ENCODE peak calls at places on chromosomes 6 and 20, in six cellular contexts. One of them, this sample, is unnamed.

GRCh38 chr6:93474733-93475179 is 55.4 kb upstream of the EPHA7 start:
- DNase-seq in fibroblast of lung: no peak
- DNase-seq in BE2C: no peak
- DNase-seq in left ventricle myocardium inferior: no peak
- DNase-seq in HepG2: peak; percentile 35
- DNase-seq in endothelial cell of umbilical vein: no peak
- DNase-seq in this sample: no peak

GRCh38 chr6:82040405-82041221 is 206.9 kb downstream of the IBTK start:
- DNase-seq in fibroblast of lung: peak; percentile 67
- DNase-seq in BE2C: peak; percentile 50
- DNase-seq in left ventricle myocardium inferior: no peak
- DNase-seq in HepG2: peak; percentile 46
- DNase-seq in endothelial cell of umbilical vein: peak; percentile 72
- DNase-seq in this sample: peak; percentile 49

GRCh38 chr20:23652926-23653325 is 15.2 kb upstream of the CST3 start:
- DNase-seq in fibroblast of lung: no peak
- DNase-seq in BE2C: no peak
- DNase-seq in left ventricle myocardium inferior: no peak
- DNase-seq in HepG2: no peak
- DNase-seq in endothelial cell of umbilical vein: no peak
- DNase-seq in this sample: no peak

GRCh38 chr6:26575494-26575939 is 21.2 kb upstream of the ABT1 start:
- DNase-seq in fibroblast of lung: no peak
- DNase-seq in BE2C: peak; percentile 64
- DNase-seq in left ventricle myocardium inferior: no peak
- DNase-seq in HepG2: no peak
- DNase-seq in endothelial cell of umbilical vein: peak; percentile 9
- DNase-seq in this sample: peak; percentile 46

GRCh38 chr6:33962673-33963072 is 158.9 kb upstream of the MLN start:
- DNase-seq in fibroblast of lung: no peak
- DNase-seq in BE2C: no peak
- DNase-seq in left ventricle myocardium inferior: no peak
- DNase-seq in HepG2: no peak
- DNase-seq in endothelial cell of umbilical vein: no peak
- DNase-seq in this sample: no peak

GRCh38 chr20:13243826-13244376 is 22.8 kb downstream of the ISM1 start:
- DNase-seq in fibroblast of lung: no peak
- DNase-seq in BE2C: no peak
- DNase-seq in left ventricle myocardium inferior: no peak
- DNase-seq in HepG2: peak; percentile 100
- DNase-seq in endothelial cell of umbilical vein: no peak
- DNase-seq in this sample: peak; percentile 90

GRCh38 chr20:59124326-59125029 is 39.1 kb upstream of the ZNF831 start:
- DNase-seq in fibroblast of lung: no peak
- DNase-seq in BE2C: no peak
- DNase-seq in left ventricle myocardium inferior: no peak
- DNase-seq in HepG2: no peak
- DNase-seq in endothelial cell of umbilical vein: no peak
- DNase-seq in this sample: no peak

GRCh38 chr20:22394583-22394982 is 189.8 kb downstream of the FOXA2 start:
- DNase-seq in fibroblast of lung: no peak
- DNase-seq in BE2C: no peak
- DNase-seq in left ventricle myocardium inferior: no peak
- DNase-seq in HepG2: no peak
- DNase-seq in endothelial cell of umbilical vein: no peak
- DNase-seq in this sample: no peak

GRCh38 chr20:6533828-6534388 is 233.6 kb upstream of the BMP2 start:
- DNase-seq in fibroblast of lung: peak; percentile 91
- DNase-seq in BE2C: no peak
- DNase-seq in left ventricle myocardium inferior: no peak
- DNase-seq in HepG2: no peak
- DNase-seq in endothelial cell of umbilical vein: no peak
- DNase-seq in this sample: peak; percentile 25

GRCh38 chr6:164021589-164022290 is 607.2 kb downstream of the QKI start:
- DNase-seq in fibroblast of lung: no peak
- DNase-seq in BE2C: no peak
- DNase-seq in left ventricle myocardium inferior: no peak
- DNase-seq in HepG2: no peak
- DNase-seq in endothelial cell of umbilical vein: no peak
- DNase-seq in this sample: no peak

GRCh38 chr6:165689699-165690098 is 26.7 kb upstream of the PDE10A start:
- DNase-seq in fibroblast of lung: no peak
- DNase-seq in BE2C: no peak
- DNase-seq in left ventricle myocardium inferior: no peak
- DNase-seq in HepG2: no peak
- DNase-seq in endothelial cell of umbilical vein: no peak
- DNase-seq in this sample: no peak

GRCh38 chr20:35568645-35569044 is 26.8 kb downstream of the ERGIC3 start:
- DNase-seq in fibroblast of lung: no peak
- DNase-seq in BE2C: no peak
- DNase-seq in left ventricle myocardium inferior: no peak
- DNase-seq in HepG2: peak; percentile 78
- DNase-seq in endothelial cell of umbilical vein: no peak
- DNase-seq in this sample: peak; percentile 20

GRCh38 chr20:52965380-52965779 is 6.8 kb upstream of the TSHZ2 start:
- DNase-seq in fibroblast of lung: no peak
- DNase-seq in BE2C: no peak
- DNase-seq in left ventricle myocardium inferior: no peak
- DNase-seq in HepG2: no peak
- DNase-seq in endothelial cell of umbilical vein: no peak
- DNase-seq in this sample: no peak

GRCh38 chr6:152401978-152402377 is 235.2 kb downstream of the SYNE1 start:
- DNase-seq in fibroblast of lung: no peak
- DNase-seq in BE2C: no peak
- DNase-seq in left ventricle myocardium inferior: no peak
- DNase-seq in HepG2: no peak
- DNase-seq in endothelial cell of umbilical vein: peak; percentile 8
- DNase-seq in this sample: peak; percentile 85

GRCh38 chr6:27275025-27275956 is 27.8 kb downstream of the PRSS16 start:
- DNase-seq in fibroblast of lung: no peak
- DNase-seq in BE2C: no peak
- DNase-seq in left ventricle myocardium inferior: no peak
- DNase-seq in HepG2: no peak
- DNase-seq in endothelial cell of umbilical vein: no peak
- DNase-seq in this sample: no peak

GRCh38 chr6:96436398-96436797 is 85.2 kb upstream of the UFL1 start:
- DNase-seq in fibroblast of lung: no peak
- DNase-seq in BE2C: no peak
- DNase-seq in left ventricle myocardium inferior: no peak
- DNase-seq in HepG2: no peak
- DNase-seq in endothelial cell of umbilical vein: no peak
- DNase-seq in this sample: no peak

GRCh38 chr6:27251672-27252251 is 4.3 kb downstream of the PRSS16 start:
- DNase-seq in fibroblast of lung: no peak
- DNase-seq in BE2C: peak; percentile 85
- DNase-seq in left ventricle myocardium inferior: no peak
- DNase-seq in HepG2: no peak
- DNase-seq in endothelial cell of umbilical vein: peak; percentile 23
- DNase-seq in this sample: peak; percentile 87

DNA sequence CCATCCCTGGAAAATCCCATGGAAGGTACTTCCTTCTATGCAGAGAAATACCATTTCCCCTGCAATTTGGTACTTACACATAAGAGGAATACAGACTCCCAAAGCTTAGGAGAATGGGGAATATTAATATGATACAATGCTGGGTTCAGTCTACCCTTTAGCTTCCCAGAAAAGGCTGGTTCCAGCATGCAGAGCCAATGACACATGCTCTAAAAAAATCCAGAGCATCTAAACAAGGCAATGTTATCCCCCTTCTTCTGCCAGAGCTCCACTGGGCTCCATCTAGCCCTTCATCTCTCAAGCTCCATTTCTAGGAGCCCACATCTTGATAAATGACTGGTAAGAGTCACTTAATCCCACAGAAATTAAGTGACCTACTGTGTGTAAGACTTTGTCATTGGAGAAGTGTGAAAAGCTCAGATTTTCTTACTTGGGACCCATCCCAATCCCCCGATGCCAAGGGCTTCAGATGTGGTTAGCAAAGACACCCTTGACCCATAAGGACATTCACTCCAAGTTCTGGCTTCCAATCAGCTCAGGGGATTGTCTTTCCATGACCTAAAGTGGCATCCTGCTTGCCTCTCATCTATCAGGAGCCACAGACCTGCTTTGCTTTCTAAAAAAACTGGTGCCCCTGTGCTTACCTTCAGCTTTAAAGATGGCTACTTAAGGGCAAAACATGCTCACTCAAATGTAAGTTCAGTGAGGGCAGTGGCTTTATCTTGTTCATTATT is 137.5 kb downstream of the UNC5CL start:
- DNase-seq in fibroblast of lung: no peak
- DNase-seq in BE2C: no peak
- DNase-seq in left ventricle myocardium inferior: no peak
- DNase-seq in HepG2: no peak
- DNase-seq in endothelial cell of umbilical vein: no peak
- DNase-seq in this sample: peak; percentile 72
- TF ChIP-seq CTCF in fibroblast of lung: no peak
- TF ChIP-seq CTCF in BE2C: no peak
- TF ChIP-seq CTCF in left ventricle myocardium inferior: no peak
- TF ChIP-seq CTCF in HepG2: no peak
- TF ChIP-seq CTCF in endothelial cell of umbilical vein: no peak
- TF ChIP-seq CTCF in this sample: no peak

GRCh38 chr6:157821342-157822033 is 1.6 kb upstream of the SNX9 start:
- DNase-seq in fibroblast of lung: no peak
- DNase-seq in BE2C: no peak
- DNase-seq in left ventricle myocardium inferior: no peak
- DNase-seq in HepG2: no peak
- DNase-seq in endothelial cell of umbilical vein: peak; percentile 31
- DNase-seq in this sample: no peak
- H3K27me3 ChIP-seq in fibroblast of lung: no peaks in the 10 kb centered on the region
- H3K27me3 ChIP-seq in BE2C: no peaks in the 10 kb centered on the region
- H3K27me3 ChIP-seq in left ventricle myocardium inferior: no peaks in the 10 kb centered on the region
- H3K27me3 ChIP-seq in HepG2: peaks cover 20% of the 10 kb centered on the region
- H3K27me3 ChIP-seq in endothelial cell of umbilical vein: no peaks in the 10 kb centered on the region
- H3K27me3 ChIP-seq in this sample: no peaks in the 10 kb centered on the region

DNA sequence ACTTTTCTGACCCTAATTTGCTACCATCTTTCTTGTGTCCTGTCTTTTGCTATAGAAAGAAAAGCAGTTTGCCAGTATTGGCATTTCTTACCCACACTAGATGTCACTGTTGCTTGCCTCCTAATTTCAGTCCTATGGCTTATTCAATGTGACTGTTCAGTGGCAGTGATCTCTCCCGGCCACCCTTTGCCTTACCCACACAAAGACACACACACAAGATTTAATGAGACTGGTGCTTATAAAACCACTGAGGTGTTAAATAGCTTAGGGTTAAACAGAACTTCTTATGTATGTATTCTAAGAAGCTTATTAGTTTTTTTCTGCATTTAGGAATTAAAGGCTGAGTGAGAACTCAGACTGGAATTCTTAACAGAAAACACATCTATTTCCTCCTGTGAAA is 233.6 kb upstream of the ASCC3 start:
- DNase-seq in fibroblast of lung: peak; percentile 8
- DNase-seq in BE2C: peak; percentile 28
- DNase-seq in left ventricle myocardium inferior: no peak
- DNase-seq in HepG2: peak; percentile 10
- DNase-seq in endothelial cell of umbilical vein: no peak
- DNase-seq in this sample: peak; percentile 49
- TF ChIP-seq CTCF in fibroblast of lung: peak; percentile 22
- TF ChIP-seq CTCF in BE2C: peak; percentile 67
- TF ChIP-seq CTCF in left ventricle myocardium inferior: peak; percentile 63
- TF ChIP-seq CTCF in HepG2: peak; percentile 60
- TF ChIP-seq CTCF in endothelial cell of umbilical vein: no peak
- TF ChIP-seq CTCF in this sample: peak; percentile 64

GRCh38 chr20:2748551-2749342 is 51.7 kb downstream of the CPXM1 start:
- DNase-seq in fibroblast of lung: no peak
- DNase-seq in BE2C: no peak
- DNase-seq in left ventricle myocardium inferior: no peak
- DNase-seq in HepG2: no peak
- DNase-seq in endothelial cell of umbilical vein: no peak
- DNase-seq in this sample: no peak

GRCh38 chr20:2747676-2748235 is 52.7 kb downstream of the CPXM1 start:
- DNase-seq in fibroblast of lung: no peak
- DNase-seq in BE2C: no peak
- DNase-seq in left ventricle myocardium inferior: no peak
- DNase-seq in HepG2: no peak
- DNase-seq in endothelial cell of umbilical vein: no peak
- DNase-seq in this sample: no peak

GRCh38 chr20:2745060-2745910 is 52.7 kb downstream of the EBF4 start:
- DNase-seq in fibroblast of lung: no peak
- DNase-seq in BE2C: no peak
- DNase-seq in left ventricle myocardium inferior: no peak
- DNase-seq in HepG2: no peak
- DNase-seq in endothelial cell of umbilical vein: no peak
- DNase-seq in this sample: no peak

GRCh38 chr20:2746636-2747265 is 53.7 kb downstream of the CPXM1 start:
- DNase-seq in fibroblast of lung: no peak
- DNase-seq in BE2C: no peak
- DNase-seq in left ventricle myocardium inferior: no peak
- DNase-seq in HepG2: no peak
- DNase-seq in endothelial cell of umbilical vein: no peak
- DNase-seq in this sample: no peak

DNA sequence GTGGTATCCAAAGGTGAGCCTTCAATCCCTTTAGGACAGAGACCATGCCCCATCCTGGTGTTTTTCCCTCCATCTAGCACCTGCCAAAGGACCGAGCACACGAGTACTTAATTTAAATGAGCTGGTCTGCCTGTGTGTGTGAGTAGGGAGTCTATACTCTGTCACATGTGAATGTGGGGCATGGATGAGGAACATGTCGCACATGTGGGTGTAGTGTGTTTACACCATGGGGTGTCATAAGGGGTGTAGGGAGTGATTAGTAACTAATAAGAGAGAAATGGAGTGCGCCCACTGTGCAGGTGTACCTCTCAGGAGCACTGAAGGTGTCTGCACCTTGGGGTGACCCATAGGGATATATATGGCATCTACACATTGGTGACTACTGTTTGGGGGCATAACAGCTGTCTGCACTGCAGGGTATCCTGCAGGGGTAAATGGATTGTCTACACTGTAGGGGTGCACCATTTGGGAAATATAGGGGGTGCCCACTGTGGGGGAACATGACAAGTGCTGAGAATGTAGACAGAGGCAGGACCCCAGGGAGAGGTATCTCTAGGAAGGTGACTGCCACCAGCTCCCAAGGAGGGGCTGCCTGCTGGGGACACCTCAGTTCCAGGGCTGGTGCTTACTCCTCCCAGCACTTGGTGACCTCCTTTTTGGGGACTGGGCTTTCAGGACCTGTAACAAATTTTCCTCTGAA is 53.5 kb downstream of the EBF4 start:
- DNase-seq in fibroblast of lung: no peak
- DNase-seq in BE2C: no peak
- DNase-seq in left ventricle myocardium inferior: no peak
- DNase-seq in HepG2: no peak
- DNase-seq in endothelial cell of umbilical vein: no peak
- DNase-seq in this sample: no peak
- H3K27me3 ChIP-seq in fibroblast of lung: peaks cover 9% of the 10 kb centered on the region
- H3K27me3 ChIP-seq in BE2C: no peaks in the 10 kb centered on the region
- H3K27me3 ChIP-seq in left ventricle myocardium inferior: peaks cover 43% of the 10 kb centered on the region
- H3K27me3 ChIP-seq in HepG2: peaks cover 77% of the 10 kb centered on the region
- H3K27me3 ChIP-seq in endothelial cell of umbilical vein: peaks cover 30% of the 10 kb centered on the region
- H3K27me3 ChIP-seq in this sample: peaks cover 14% of the 10 kb centered on the region

GRCh38 chr6:40722553-40723258 is 135.5 kb upstream of the LRFN2 start:
- DNase-seq in fibroblast of lung: no peak
- DNase-seq in BE2C: no peak
- DNase-seq in left ventricle myocardium inferior: no peak
- DNase-seq in HepG2: peak; percentile 19
- DNase-seq in endothelial cell of umbilical vein: no peak
- DNase-seq in this sample: no peak
- TF ChIP-seq CTCF in fibroblast of lung: no peak
- TF ChIP-seq CTCF in BE2C: no peak
- TF ChIP-seq CTCF in left ventricle myocardium inferior: no peak
- TF ChIP-seq CTCF in HepG2: no peak
- TF ChIP-seq CTCF in endothelial cell of umbilical vein: no peak
- TF ChIP-seq CTCF in this sample: no peak